ENCODE peak calls at places on chromosomes 12 and 14, in eight cellular contexts. F, J, X, D, R, P, K and E are unnamed samples.

GRCh38 chr12:50258167-50258551 is 25.2 kb downstream of the LIMA1 start:
- DNase-seq in K (no peak), P (peak; percentile 35), R (no peak), F (no peak), D (peak; percentile 85), X (peak; percentile 59), J (no peak), E (no peak)

GRCh38 chr12:132729541-132730320 is 19.1 kb downstream of the PGAM5 start:
- DNase-seq in X (no peak), R (no peak), J (no peak), D (no peak), K (peak; percentile 23), F (no peak), P (peak; percentile 31), E (no peak)

GRCh38 chr14:21025374-21026151 is 702 bp upstream of the NDRG2 start:
- DNase-seq in J (peak; percentile 47), F (no peak), D (peak; percentile 95), P (no peak), K (no peak), R (no peak), X (no peak), E (no peak)

GRCh38 chr14:104692261-104692938 is 3.0 kb downstream of the INF2 start:
- DNase-seq in X (no peak), J (no peak), D (no peak), P (no peak), R (no peak), K (no peak), F (no peak), E (no peak)

GRCh38 chr12:56628671-56629458 is 1.3 kb downstream of the BAZ2A start:
- DNase-seq in F (peak; percentile 43), K (peak; percentile 30), J (peak; percentile 64), X (peak; percentile 75), P (peak; percentile 72), R (peak; percentile 51), D (peak; percentile 84), E (peak; percentile 55)

GRCh38 chr12:53510181-53510812 is 3.0 kb upstream of the NPFF start:
- DNase-seq in D (no peak), J (no peak), R (no peak), X (no peak), P (no peak), F (no peak), K (no peak), E (no peak)

GRCh38 chr12:55699471-55700055 is 8.1 kb downstream of the ITGA7 start:
- DNase-seq in J (no peak), R (no peak), P (no peak), X (no peak), D (peak; percentile 24), F (no peak), K (no peak), E (no peak)

GRCh38 chr12:131620520-131620919 is 90.4 kb upstream of the SFSWAP start:
- DNase-seq in X (no peak), K (no peak), J (no peak), F (no peak), R (no peak), D (no peak), P (no peak), E (no peak)

GRCh38 chr12:89244536-89244935 is 107.8 kb downstream of the DUSP6 start:
- DNase-seq in J (no peak), D (no peak), X (peak; percentile 73), P (peak; percentile 26), K (no peak), F (peak; percentile 61), R (no peak), E (no peak)

GRCh38 chr12:70040141-70040540 is 203.1 kb upstream of the CNOT2 start:
- DNase-seq in J (no peak), K (no peak), X (peak; percentile 4), R (no peak), P (peak; percentile 76), D (no peak), F (peak; percentile 50), E (no peak)

GRCh38 chr12:48814313-48815280 is 3.7 kb upstream of the CACNB3 start:
- DNase-seq in X (peak; percentile 73), K (peak; percentile 82), J (peak; percentile 86), D (peak; percentile 91), F (peak; percentile 69), P (peak; percentile 76), R (peak; percentile 36), E (peak; percentile 84)

GRCh38 chr12:100593490-100593889 is 20.0 kb downstream of the GAS2L3 start:
- DNase-seq in P (peak; percentile 56), D (no peak), J (no peak), R (no peak), X (peak; percentile 37), K (no peak), F (peak; percentile 56), E (peak; percentile 11)
- H3K4me3 ChIP-seq in P (peak overlapping the region; percentile 20), D (no peak overlapping the region), J (no peak overlapping the region), R (no peak overlapping the region), X (peak overlapping the region; percentile 49), K (no peak overlapping the region), F (peak overlapping the region; percentile 26), E (no peak overlapping the region)

GRCh38 chr12:43758728-43759563 is at the start of the genes IRAK4 and PUS7L:
- DNase-seq in P (peak; percentile 98), J (peak; percentile 96), R (peak; percentile 85), K (peak; percentile 99), X (peak; percentile 96), D (peak; percentile 97), F (peak; percentile 96), E (peak; percentile 93)

GRCh38 chr12:43761535-43761934 is 2.8 kb downstream of the IRAK4 start:
- DNase-seq in D (no peak), X (no peak), F (no peak), R (no peak), K (no peak), J (no peak), P (no peak), E (no peak)

GRCh38 chr12:43762596-43762995 is 3.8 kb downstream of the IRAK4 start:
- DNase-seq in J (no peak), R (no peak), X (no peak), K (no peak), D (no peak), F (no peak), P (no peak), E (no peak)

GRCh38 chr12:43758247-43758727 is 303 bp downstream of the PUS7L start:
- DNase-seq in F (peak; percentile 51), R (no peak), D (peak; percentile 49), J (peak; percentile 43), K (peak; percentile 34), P (peak; percentile 43), X (peak; percentile 24), E (peak; percentile 43)

DNA sequence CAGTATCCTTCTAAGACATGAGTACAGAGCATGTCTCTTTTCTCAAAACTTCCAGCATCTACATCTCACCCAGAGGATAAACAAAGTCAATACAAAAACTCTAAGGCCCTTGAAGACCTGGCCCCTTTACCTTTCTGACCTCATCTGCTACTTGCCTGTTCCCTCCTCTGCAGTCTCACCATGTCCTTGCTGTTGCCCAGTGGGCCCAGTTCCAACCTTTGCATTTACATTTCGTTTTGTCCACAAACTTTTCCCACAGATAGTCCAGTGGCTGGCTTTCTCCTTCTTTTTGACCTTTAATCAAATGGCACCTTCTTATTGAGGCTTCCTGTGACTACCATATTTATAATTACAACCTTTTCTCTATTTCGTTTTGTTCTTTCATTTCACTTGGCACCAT is 1.6 kb downstream of the IRAK4 start:
- DNase-seq in D (no peak), J (peak; percentile 56), K (no peak), R (no peak), P (no peak), X (no peak), F (no peak), E (no peak)
- H3K4me3 ChIP-seq in D (no peak overlapping the region), J (no peak overlapping the region), K (peak overlapping the region; percentile 93), R (peak overlapping the region; percentile 28), P (no peak overlapping the region), X (no peak overlapping the region), F (peak overlapping the region; percentile 19), E (no peak overlapping the region)

DNA sequence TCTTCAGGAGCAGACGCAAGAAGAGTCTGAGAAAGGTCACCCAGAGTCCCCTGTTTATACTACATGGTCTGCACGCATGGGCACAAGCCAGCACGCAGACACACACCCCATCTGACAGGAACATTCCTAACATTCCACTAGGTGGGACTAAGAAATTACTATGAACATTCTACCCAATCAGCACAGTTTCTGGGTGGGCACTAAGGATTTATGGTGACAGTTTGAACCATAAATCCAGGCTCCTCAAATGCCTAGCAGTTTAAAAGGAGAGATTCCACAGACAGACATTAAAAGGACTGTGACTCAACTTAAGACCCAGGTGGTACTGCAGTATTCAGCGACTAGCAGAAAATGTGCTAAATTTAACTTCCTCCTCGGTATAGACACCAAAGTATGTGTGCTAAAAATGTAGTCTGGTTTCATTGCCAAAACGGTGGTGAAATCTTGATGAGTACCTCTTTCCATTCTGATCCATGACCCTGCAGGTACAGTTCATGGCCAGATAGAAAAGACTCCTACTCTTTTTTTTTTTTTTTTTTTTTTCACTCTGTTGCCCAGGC is 16.2 kb downstream of the ABHD4 start:
- DNase-seq in P (peak; percentile 94), D (no peak), K (peak; percentile 97), J (peak; percentile 38), R (no peak), F (peak; percentile 98), X (peak; percentile 99), E (peak; percentile 97)
- H3K4me3 ChIP-seq in P (no peak overlapping the region), D (no peak overlapping the region), K (no peak overlapping the region), J (no peak overlapping the region), R (no peak overlapping the region), F (no peak overlapping the region), X (no peak overlapping the region), E (no peak overlapping the region)

GRCh38 chr12:64042901-64043300 is 179.2 kb downstream of the KICS2 start:
- DNase-seq in P (peak; percentile 91), J (no peak), X (peak; percentile 94), K (no peak), R (no peak), D (no peak), F (no peak), E (no peak)
- H3K4me3 ChIP-seq in P (peak overlapping the region; percentile 33), J (no peak overlapping the region), X (peak overlapping the region; percentile 33), K (no peak overlapping the region), R (no peak overlapping the region), D (no peak overlapping the region), F (no peak overlapping the region), E (no peak overlapping the region)